ENCODE peak calls at places on chromosome 12, in six cellular contexts. I is cardiac fibroblast, M is mammary epithelial cell, R is kidney epithelial cell, G is fibroblast of lung, U is left ventricle myocardium inferior. F is an unnamed sample.

GRCh38 chr12:109756457-109756856 is 42.8 kb downstream of the FAM222A start:
- DNase-seq in I (no peak), M (no peak), R (no peak), G (no peak), U (no peak), F (no peak)

GRCh38 chr12:51678086-51678724 is 87.2 kb downstream of the SCN8A start:
- DNase-seq in I (peak; percentile 63), M (peak; percentile 31), R (peak; percentile 25), G (peak; percentile 52), U (no peak), F (peak; percentile 64)

GRCh38 chr12:119115296-119115905 is 63.3 kb upstream of the HSPB8 start:
- DNase-seq in I (peak; percentile 59), M (no peak), R (no peak), G (peak; percentile 18), U (no peak), F (peak; percentile 37)

GRCh38 chr12:75944097-75944904 is 87.3 kb downstream of the PHLDA1 start:
- DNase-seq in I (peak; percentile 91), M (peak; percentile 93), R (peak; percentile 89), G (peak; percentile 97), U (no peak), F (peak; percentile 86)

GRCh38 chr12:74043343-74043742 is 494.3 kb upstream of the ATXN7L3B start:
- DNase-seq in I (no peak), M (peak; percentile 98), R (peak; percentile 44), G (peak; percentile 81), U (no peak), F (no peak)

GRCh38 chr12:96108321-96108720 is 72.9 kb upstream of the LTA4H start:
- DNase-seq in I (peak; percentile 17), M (no peak), R (no peak), G (peak; percentile 4), U (peak; percentile 53), F (no peak)

GRCh38 chr12:90995041-90995440 is 9.7 kb downstream of the EPYC start:
- DNase-seq in I (peak; percentile 40), M (no peak), R (no peak), G (no peak), U (no peak), F (no peak)

GRCh38 chr12:109910969-109911348 is 10.9 kb downstream of the TCHP start:
- DNase-seq in I (peak; percentile 31), M (no peak), R (no peak), G (peak; percentile 18), U (no peak), F (peak; percentile 12)

GRCh38 chr12:75853621-75854020 is 178.0 kb downstream of the PHLDA1 start:
- DNase-seq in I (no peak), M (no peak), R (no peak), G (no peak), U (no peak), F (no peak)

GRCh38 chr12:106134294-106134949 is 4.3 kb downstream of the NUAK1 start:
- DNase-seq in I (no peak), M (no peak), R (no peak), G (peak; percentile 54), U (no peak), F (peak; percentile 70)

GRCh38 chr12:110312581-110313360 is 31.7 kb downstream of the ATP2A2 start:
- DNase-seq in I (peak; percentile 75), M (peak; percentile 75), R (peak; percentile 54), G (peak; percentile 78), U (no peak), F (peak; percentile 74)

GRCh38 chr12:20832911-20833310 is 22.4 kb downstream of the SLCO1B3 start:
- DNase-seq in I (no peak), M (no peak), R (no peak), G (no peak), U (no peak), F (no peak)

DNA sequence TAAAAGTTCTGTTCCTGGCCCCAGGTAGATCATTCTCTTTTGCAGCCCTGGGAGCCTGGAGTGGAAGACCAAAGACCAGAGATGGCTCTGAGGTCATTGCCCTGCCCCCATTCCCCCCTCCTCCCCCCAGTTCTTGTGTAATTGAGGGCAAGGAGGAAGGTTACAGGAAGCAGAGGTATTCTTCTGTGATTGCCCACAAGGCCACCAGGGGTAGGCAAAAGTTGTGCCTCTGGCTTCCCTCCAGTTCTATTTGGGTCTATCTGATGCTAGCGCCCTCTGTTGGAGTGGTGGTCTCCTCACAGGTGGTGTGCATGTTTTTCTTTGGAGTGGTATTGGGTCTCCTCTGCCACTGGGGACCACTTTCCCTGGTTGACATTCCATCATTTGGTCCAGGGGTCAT is 41.2 kb upstream of the CRY1 start:
- DNase-seq in I (no peak), M (no peak), R (no peak), G (no peak), U (no peak), F (no peak)
- H3K4me3 ChIP-seq in I (no peak overlapping the region), M (no peak overlapping the region), R (no peak overlapping the region), G (no peak overlapping the region), U (no peak overlapping the region), F (no peak overlapping the region)

DNA sequence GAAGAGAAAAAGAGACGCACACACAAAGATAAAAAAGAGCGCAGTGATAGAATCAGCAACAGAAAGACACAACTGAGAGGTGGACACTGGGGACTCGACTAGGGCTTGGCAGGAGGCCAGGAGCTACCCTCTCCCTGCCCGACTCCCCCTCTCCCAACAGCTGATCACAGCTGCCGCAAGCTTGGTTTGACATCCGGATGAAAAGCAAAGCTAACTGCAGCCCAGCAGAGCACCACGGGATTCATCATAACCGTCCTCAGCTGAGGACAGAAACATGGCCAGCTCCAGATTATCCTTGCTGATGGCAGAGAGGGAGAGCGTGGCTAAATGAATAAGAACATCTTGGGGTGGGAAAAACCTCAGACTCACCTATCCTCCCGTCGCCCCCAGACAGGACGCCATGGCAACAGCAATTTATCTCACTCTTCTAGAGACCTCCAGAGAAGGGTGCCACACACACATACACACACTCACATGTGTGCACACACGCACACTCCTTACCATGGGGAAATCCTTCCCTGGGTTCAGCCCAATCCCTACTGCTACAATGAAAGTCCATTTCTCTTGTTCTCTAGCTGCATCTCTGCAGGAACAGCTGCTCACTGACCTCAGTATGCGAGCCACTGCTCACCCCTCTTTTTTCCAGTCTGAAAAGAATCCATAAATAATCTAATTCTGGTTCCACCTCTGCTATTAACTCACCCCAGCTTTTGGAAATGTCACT is 135.3 kb downstream of the NTF3 start:
- DNase-seq in I (no peak), M (no peak), R (no peak), G (peak; percentile 9), U (peak; percentile 69), F (no peak)
- TF ChIP-seq CTCF in I (no peak), M (no peak), R (no peak), G (no peak), U (no peak), F (no peak)

DNA sequence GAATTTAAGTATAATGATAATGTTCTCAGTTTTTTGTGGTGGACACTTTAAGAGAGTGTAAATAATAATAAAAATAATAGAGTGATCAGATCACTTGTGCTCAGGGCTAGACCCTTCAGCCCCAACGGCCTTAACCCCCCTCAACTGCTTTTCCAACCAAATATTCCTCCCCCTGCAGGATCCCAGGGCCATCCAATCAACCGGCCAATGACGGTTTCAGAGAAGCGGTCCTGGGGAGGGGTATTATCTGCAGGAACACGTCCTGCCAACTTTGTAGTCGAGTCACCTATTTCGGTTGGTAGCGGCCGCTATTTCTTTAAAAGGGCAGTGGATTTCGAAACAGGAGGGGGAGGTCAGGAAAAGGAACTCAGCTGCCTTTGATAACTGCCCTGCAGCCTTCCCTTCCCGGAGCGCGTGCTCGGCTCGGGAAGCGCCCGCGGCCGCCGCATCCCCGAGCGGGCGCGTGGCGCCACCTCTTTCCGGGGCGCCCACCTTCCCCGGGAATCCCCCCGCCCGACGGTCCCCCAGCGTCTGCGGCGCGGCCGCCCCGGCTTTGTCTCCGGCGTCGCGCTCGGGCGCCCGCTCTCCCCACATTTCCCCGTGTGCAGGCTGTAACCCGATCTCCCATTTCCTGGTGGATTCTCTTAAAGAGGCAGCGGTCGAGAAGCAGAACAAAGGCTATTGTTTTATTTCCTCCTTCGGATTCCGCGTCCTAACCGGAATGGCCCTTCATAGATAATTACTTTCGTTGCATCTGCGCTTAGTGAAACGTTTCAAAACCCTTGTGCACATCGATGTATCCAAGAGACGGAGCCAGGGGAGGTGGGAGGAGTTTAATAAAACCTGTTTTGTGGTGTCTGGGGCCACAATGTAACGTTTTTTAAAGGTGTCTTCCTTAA is 711 bp upstream of the ETV6 start:
- DNase-seq in I (peak; percentile 89), M (peak; percentile 90), R (peak; percentile 67), G (peak; percentile 88), U (peak; percentile 58), F (peak; percentile 81)
- H3K4me3 ChIP-seq in I (peak overlapping the region; percentile 87), M (peak overlapping the region; percentile 99), R (peak overlapping the region; percentile 91), G (peak overlapping the region; percentile 75), U (peak overlapping the region; percentile 86), F (peak overlapping the region; percentile 69)

DNA sequence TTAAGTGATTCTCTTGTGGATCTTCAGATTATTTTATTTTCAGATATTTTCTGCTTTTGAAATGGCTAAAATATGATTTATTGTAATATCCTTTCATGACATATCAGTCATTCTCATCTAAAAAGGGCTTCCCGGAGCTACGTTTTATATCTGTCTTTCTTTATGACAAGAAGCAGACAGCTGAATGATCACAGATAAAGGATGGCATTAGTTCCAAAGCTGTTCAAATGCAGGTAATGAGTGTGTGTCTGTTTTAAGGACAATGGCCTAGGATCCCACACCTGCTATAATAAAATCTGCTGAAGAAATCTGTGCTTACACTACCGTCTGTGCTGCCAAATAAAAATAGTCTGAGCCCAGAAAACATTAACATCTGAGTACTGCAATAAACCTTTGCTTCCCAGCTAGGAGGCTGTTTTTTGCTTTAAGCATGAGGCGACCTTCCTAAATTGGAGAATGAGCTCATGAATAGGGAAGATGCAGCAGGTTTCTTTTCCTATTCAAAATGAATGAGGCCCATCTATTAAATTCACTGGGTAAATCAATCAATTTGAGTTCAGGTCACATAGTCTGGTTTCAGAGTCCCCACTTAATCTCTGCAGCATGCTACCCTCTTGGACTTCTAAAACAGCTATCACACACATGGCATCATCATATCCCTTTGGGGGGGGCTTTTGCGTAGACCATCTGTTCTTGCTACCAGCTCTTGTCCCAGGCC is 498.5 kb downstream of the NELL2 start:
- DNase-seq in I (no peak), M (no peak), R (no peak), G (no peak), U (no peak), F (no peak)
- TF ChIP-seq CTCF in I (no peak), M (no peak), R (no peak), G (no peak), U (no peak), F (no peak)

DNA sequence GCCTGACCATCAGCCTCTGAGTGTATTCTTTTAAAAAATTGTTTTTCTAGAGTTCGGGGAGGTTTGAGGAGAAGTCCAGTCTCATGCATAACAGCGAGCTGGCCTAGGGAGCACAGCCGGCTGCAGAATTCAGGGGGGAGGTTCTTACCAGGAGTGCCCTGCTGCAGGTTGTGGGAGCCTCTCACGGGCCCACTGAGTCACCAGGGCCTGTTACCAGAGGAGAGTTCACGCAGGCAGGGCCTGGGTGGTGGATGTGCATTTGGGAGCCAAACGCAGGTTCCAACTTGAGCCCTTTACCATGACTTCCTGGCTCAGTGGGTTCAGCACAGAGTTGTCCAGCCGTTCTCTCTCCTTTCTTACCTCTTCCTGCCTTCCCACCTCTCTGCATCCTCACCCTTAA is 14.4 kb downstream of the CD9 start:
- DNase-seq in I (no peak), M (peak; percentile 87), R (no peak), G (no peak), U (no peak), F (no peak)
- H3K4me3 ChIP-seq in I (no peak overlapping the region), M (peak overlapping the region; percentile 4), R (no peak overlapping the region), G (no peak overlapping the region), U (no peak overlapping the region), F (no peak overlapping the region)

DNA sequence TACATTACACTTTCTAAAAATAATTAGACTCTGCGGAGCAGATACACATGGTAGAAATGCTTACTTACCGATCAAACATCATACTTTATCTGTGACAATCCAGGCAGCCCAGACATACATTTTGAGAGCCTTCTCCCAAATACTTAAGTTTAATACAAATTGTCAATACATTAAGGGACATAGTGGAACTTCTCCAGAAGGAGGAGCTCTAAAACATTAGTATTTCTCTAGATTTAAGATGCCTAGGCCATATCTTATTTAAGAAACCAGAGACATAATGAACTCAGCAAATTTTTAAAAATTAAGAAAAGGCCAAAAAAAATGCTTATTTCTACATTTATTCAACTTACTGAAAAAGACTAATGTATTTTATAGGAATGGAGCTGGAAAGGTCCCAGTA is 16.1 kb downstream of the ACSM4 start:
- DNase-seq in I (no peak), M (no peak), R (no peak), G (no peak), U (no peak), F (no peak)
- TF ChIP-seq CTCF in I (no peak), M (peak; percentile 1), R (no peak), G (no peak), U (no peak), F (no peak)